ENCODE peak calls at places on chromosomes 16 and 17, in five cellular contexts. J is HTR-8/SVneo, G is T-helper 17 cell, Y is amygdala, O is AG04450. V is an unnamed sample.

GRCh38 chr17:75864448-75864871 is 9.3 kb upstream of the WBP2 start:
- DNase-seq in J (no peak), G (no peak), Y (no peak), O (peak; percentile 82), V (no peak)

GRCh38 chr17:59683283-59683682 is 23.9 kb downstream of the PTRH2 start:
- DNase-seq in J (no peak), G (no peak), Y (no peak), O (no peak), V (no peak)

GRCh38 chr16:83615131-83615530 is 192.6 kb upstream of the HSBP1 start:
- DNase-seq in J (no peak), G (no peak), Y (no peak), O (no peak), V (no peak)

GRCh38 chr17:44901323-44901965 is 2.2 kb upstream of the EFTUD2 start:
- DNase-seq in J (no peak), G (no peak), Y (no peak), O (peak; percentile 56), V (no peak)

GRCh38 chr16:967077-967541 is 3.7 kb downstream of the LMF1 start:
- DNase-seq in J (no peak), G (no peak), Y (no peak), O (no peak), V (no peak)

GRCh38 chr17:43456661-43457361 is 27.0 kb upstream of the DHX8 start:
- DNase-seq in J (no peak), G (no peak), Y (no peak), O (no peak), V (no peak)

GRCh38 chr16:53809088-53809951 is 105.4 kb downstream of the FTO start:
- DNase-seq in J (peak; percentile 41), G (no peak), Y (no peak), O (peak; percentile 60), V (no peak)

GRCh38 chr17:80455328-80455710 is 21.1 kb downstream of the NPTX1 start:
- DNase-seq in J (peak; percentile 66), G (peak; percentile 31), Y (no peak), O (no peak), V (no peak)

GRCh38 chr17:42979511-42980273 is at the start of gene PTGES3L:
- DNase-seq in J (peak; percentile 68), G (peak; percentile 10), Y (peak; percentile 20), O (no peak), V (no peak)

GRCh38 chr17:82882715-82883446 is 43.1 kb upstream of the ZNF750 start:
- DNase-seq in J (no peak), G (peak; percentile 78), Y (no peak), O (no peak), V (peak; percentile 74)

GRCh38 chr17:79622201-79622601 is 11.3 kb upstream of the RBFOX3 start:
- DNase-seq in J (no peak), G (no peak), Y (no peak), O (no peak), V (no peak)

GRCh38 chr16:27748868-27749546 is 199.1 kb downstream of the KATNIP start:
- DNase-seq in J (peak; percentile 84), G (no peak), Y (peak; percentile 13), O (peak; percentile 39), V (no peak)

GRCh38 chr17:82108038-82108998 is 10.3 kb upstream of the FASN start:
- DNase-seq in J (no peak), G (no peak), Y (no peak), O (no peak), V (no peak)

GRCh38 chr17:57215317-57215716 is 41.0 kb upstream of the MSI2 start:
- DNase-seq in J (no peak), G (no peak), Y (no peak), O (no peak), V (no peak)